ENCODE peak calls at places on chromosomes 13 and 19, in ten cellular contexts. R, S, F, P, A, D, Z, N, W and Q are unnamed samples.

GRCh38 chr19:45153339-45154063 is 7.3 kb downstream of the NKPD1 start:
- DNase-seq in R (no peak), A (peak), N (peak), P (peak), Z (peak), S (peak), D (no peak), F (no peak), W (peak), Q (no peak)

GRCh38 chr19:5181331-5181730 is 159.3 kb downstream of the PTPRS start:
- DNase-seq in S (no peak), P (no peak), N (no peak), F (no peak), W (no peak), D (no peak), Z (no peak), R (no peak), A (no peak), Q (no peak)

GRCh38 chr19:488505-489417 is 7.5 kb upstream of the MADCAM1 start:
- DNase-seq in A (peak), Z (peak), D (peak), F (peak), N (peak), S (peak), R (peak), P (peak), W (peak), Q (peak)

GRCh38 chr13:46553521-46553885 is 533 bp downstream of the LRCH1 start:
- DNase-seq in S (no peak), A (no peak), Z (no peak), P (peak), F (no peak), N (no peak), R (no peak), W (no peak), D (no peak), Q (no peak)

GRCh38 chr13:113903361-113903760 is 39.5 kb upstream of the GAS6 start:
- DNase-seq in N (peak), F (peak), W (no peak), D (peak), A (no peak), R (no peak), S (no peak), Z (no peak), P (no peak), Q (no peak)

GRCh38 chr19:56748443-56748842 is 76.9 kb upstream of the ZNF835 start:
- DNase-seq in R (no peak), D (no peak), Z (no peak), N (peak), S (peak), W (no peak), P (no peak), A (no peak), F (peak), Q (no peak)

GRCh38 chr19:17943284-17944221 is 10.7 kb downstream of the CCDC124 start:
- DNase-seq in W (peak), S (no peak), N (no peak), A (no peak), F (no peak), D (no peak), Z (no peak), P (no peak), R (no peak), Q (no peak)

GRCh38 chr13:41456768-41457588 is at the start of gene RGCC:
- DNase-seq in N (peak), R (no peak), S (peak), P (peak), Z (peak), A (peak), D (peak), F (peak), W (peak), Q (no peak)

GRCh38 chr13:38686635-38687245 is at the start of gene FREM2:
- DNase-seq in N (peak), R (no peak), Z (peak), S (peak), P (no peak), D (no peak), F (no peak), A (peak), W (no peak), Q (peak)

GRCh38 chr19:35560271-35560670 is 3.2 kb downstream of the ATP4A start:
- DNase-seq in A (no peak), Z (no peak), W (no peak), F (no peak), N (no peak), S (no peak), D (no peak), R (no peak), P (no peak), Q (no peak)

GRCh38 chr13:25018729-25019115 is 77.2 kb upstream of the PABPC3 start:
- DNase-seq in D (no peak), P (no peak), A (no peak), Z (no peak), R (no peak), W (no peak), S (peak), F (no peak), N (no peak), Q (no peak)
- H3K4me3 ChIP-seq in D (peak), P (no peak), A (no peak), Z (peak), R (no peak), W (peak), S (no peak), F (no peak), N (no peak), Q (peak)

GRCh38 chr19:1841209-1841924 is 6.9 kb downstream of the REXO1 start:
- DNase-seq in F (no peak), Z (no peak), W (no peak), R (no peak), D (no peak), S (no peak), A (no peak), N (no peak), P (no peak), Q (no peak)

GRCh38 chr19:1843116-1843515 is 5.2 kb downstream of the REXO1 start:
- DNase-seq in Z (no peak), S (no peak), A (no peak), P (no peak), N (no peak), R (no peak), W (no peak), D (no peak), F (no peak), Q (no peak)

GRCh38 chr19:1844536-1845515 is 3.5 kb downstream of the REXO1 start:
- DNase-seq in P (no peak), R (no peak), S (no peak), F (no peak), W (no peak), N (no peak), Z (no peak), D (no peak), A (no peak), Q (no peak)

GRCh38 chr19:1845642-1846041 is 2.6 kb downstream of the REXO1 start:
- DNase-seq in S (no peak), N (no peak), R (no peak), F (no peak), W (no peak), P (no peak), D (no peak), A (no peak), Z (no peak), Q (no peak)

GRCh38 chr19:1843646-1844394 is 4.5 kb downstream of the REXO1 start:
- DNase-seq in A (no peak), W (no peak), F (no peak), D (no peak), P (no peak), N (no peak), S (no peak), R (no peak), Z (no peak), Q (no peak)
- TF ChIP-seq CTCF in A (no peak), W (peak), F (peak), D (no peak), P (no peak), N (no peak), S (no peak), R (no peak), Z (no peak), Q (peak)

DNA sequence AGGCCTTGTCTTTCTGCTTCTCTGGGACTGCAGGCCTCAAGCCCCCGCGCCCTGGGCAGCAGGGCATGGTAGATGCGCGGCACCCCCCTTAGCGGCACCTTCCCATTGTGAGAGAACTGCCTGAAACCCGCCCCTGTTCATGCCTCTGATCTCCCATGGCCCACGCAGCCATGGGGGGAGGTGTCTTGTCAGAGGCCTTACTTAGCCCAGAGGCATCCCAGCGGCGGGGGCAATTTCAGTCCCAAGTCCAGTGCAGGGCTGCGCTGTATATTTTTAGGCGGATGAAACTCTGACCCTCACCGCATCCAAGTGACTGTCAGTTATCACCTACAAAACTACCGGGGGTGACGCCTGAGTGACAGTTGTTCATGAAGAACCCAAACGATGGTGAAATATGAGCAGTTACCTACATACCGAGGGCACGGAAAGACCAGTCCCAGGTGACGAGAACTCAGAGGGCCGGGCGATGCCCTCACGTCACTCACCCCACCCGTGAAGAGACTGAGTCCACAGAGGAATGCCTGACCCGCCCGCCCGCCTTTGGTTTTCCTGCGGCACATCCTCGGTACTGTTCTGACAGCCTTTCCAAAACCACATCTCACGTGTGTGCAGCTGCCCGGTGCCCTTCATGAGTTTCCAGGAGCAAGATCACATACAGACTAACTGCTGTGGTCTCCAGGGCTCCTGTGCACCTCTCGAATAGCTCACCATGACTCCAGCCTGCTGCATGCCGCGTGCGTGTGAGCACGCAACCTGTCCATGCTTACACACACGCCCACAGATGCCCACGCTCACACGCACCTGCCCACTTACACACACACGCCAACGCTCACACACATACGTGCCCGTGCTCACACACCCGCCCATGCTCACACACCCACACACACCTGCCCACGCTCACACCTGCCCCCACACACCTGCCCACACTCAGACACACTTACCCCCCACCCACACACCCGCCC is 14.4 kb downstream of the IL17D start:
- DNase-seq in A (no peak), F (no peak), N (no peak), W (no peak), R (no peak), S (no peak), Z (no peak), P (no peak), D (no peak), Q (no peak)
- H3K4me3 ChIP-seq in A (no peak), F (no peak), N (no peak), W (no peak), R (no peak), S (no peak), Z (peak), P (no peak), D (no peak), Q (no peak)

GRCh38 chr19:33407140-33407551 is 33.6 kb downstream of the CEBPG start:
- DNase-seq in N (no peak), A (no peak), F (no peak), S (no peak), Z (peak), P (no peak), W (no peak), R (no peak), D (no peak), Q (no peak)
- TF ChIP-seq CTCF in N (peak), A (no peak), F (no peak), S (no peak), Z (no peak), P (no peak), W (no peak), R (no peak), D (peak), Q (no peak)

DNA sequence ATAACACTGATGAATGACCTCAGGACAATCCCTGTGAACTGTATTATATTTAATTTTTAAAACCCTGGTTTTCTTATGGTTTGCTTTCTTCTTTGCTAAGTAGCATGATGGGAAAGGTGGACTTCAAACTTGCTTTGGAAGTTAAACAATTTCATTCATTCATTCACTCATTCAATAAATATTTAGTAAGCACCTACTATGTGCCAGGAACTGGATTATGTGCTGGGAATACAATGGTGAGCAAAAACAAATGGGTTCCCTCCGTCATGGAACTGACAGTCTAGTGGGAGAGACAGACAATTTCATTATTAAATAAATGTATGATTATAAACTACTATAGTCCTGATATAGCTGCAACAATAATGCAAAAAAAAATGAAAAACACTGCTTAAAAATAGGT is 70.3 kb downstream of the USP12 start:
- DNase-seq in S (no peak), W (no peak), F (no peak), N (no peak), Z (no peak), R (no peak), D (no peak), P (no peak), A (no peak), Q (no peak)
- H3K4me3 ChIP-seq in S (no peak), W (no peak), F (no peak), N (no peak), Z (no peak), R (no peak), D (no peak), P (no peak), A (no peak), Q (no peak)

GRCh38 chr13:24744247-24744646 is 19.7 kb upstream of the RNF17 start:
- DNase-seq in R (no peak), Z (no peak), N (no peak), S (no peak), W (no peak), A (no peak), F (no peak), P (no peak), D (no peak), Q (no peak)

GRCh38 chr13:24746618-24747247 is 17.2 kb upstream of the RNF17 start:
- DNase-seq in F (no peak), D (no peak), N (peak), R (no peak), A (no peak), S (no peak), Z (no peak), W (no peak), P (peak), Q (no peak)

GRCh38 chr13:24745861-24746617 is 17.9 kb upstream of the RNF17 start:
- DNase-seq in D (no peak), W (no peak), R (no peak), N (peak), S (no peak), Z (no peak), P (peak), A (no peak), F (no peak), Q (no peak)

GRCh38 chr13:24747248-24748151 is 16.5 kb upstream of the RNF17 start:
- DNase-seq in D (no peak), R (no peak), P (peak), F (no peak), W (no peak), A (no peak), N (peak), Z (no peak), S (no peak), Q (no peak)

DNA sequence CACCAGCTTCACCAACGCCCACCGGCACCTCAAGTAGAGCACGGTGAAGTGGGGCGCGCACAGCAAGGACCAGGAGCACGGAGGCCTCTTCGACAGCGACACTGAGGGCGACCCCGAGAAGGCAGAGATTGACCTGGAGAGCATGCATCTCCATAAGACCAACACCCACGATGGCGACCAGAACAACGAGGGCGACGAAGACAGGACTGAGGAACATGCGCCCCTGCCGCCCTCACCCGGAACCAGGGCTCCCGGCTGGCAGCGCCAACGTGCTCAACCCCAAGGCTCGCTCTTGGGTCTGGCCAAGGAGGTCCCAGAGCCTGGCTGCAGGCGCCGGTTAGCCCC is 18.5 kb upstream of the RNF17 start:
- DNase-seq in Z (no peak), D (no peak), W (no peak), S (no peak), A (no peak), N (no peak), R (no peak), P (no peak), F (no peak), Q (no peak)
- TF ChIP-seq CTCF in Z (no peak), D (no peak), W (no peak), S (no peak), A (no peak), N (no peak), R (no peak), P (no peak), F (no peak), Q (no peak)

DNA sequence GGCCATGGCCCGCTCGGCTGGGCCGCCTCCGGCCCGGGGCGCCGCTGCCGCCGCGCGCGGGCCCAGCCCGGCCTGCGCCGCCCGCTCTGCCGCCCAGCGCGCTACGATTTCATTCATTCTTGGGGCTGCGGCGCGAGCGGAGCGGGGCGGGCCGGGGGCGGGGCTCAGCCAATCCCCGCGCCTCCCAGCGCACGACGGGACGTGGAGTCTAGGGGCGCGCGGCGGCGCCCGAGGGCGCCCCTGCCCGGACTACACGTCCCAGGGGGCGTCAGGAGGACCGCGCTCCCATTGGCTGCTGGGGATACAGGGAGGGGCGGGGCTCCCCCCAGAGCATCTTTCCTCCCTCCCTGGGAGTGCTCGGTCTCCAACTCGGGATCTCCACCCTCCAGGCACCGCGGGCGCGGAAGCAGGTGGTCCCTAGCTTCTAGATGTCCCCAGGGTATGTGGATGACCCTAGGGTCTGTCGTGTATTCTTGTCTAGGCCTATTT is 5.6 kb upstream of the DPF1 start:
- DNase-seq in N (peak), A (peak), R (peak), F (peak), S (no peak), W (peak), Z (peak), P (peak), D (no peak), Q (no peak)
- H3K4me3 ChIP-seq in N (peak), A (peak), R (peak), F (peak), S (no peak), W (peak), Z (no peak), P (no peak), D (no peak), Q (peak)